ENCODE peak calls at places on chromosomes 16 and 17, in ten cellular contexts. One of them, this sample, is unnamed.

GRCh38 chr16:78200623-78201096 is 101.2 kb downstream of the WWOX start:
- DNase-seq in activated CD8-positive, alpha-beta T cell treated with anti-CD3 and anti-CD28 coated beads for 36 hours: no peak
- DNase-seq in colonic mucosa: no peak
- DNase-seq in NCI-H1092 treated with DMSO at 0.1 percent for 48 hours: peak
- DNase-seq in activated CD4-positive, alpha-beta T cell treated with anti-CD3 and anti-CD28 coated beads, Interleukin-2, amount 10 ng/mL, durations not matched to agents 7 days and 5 days: no peak
- DNase-seq in right atrium auricular region: no peak
- DNase-seq in fibroblast of pulmonary artery: no peak
- DNase-seq in H7: no peak
- DNase-seq in cardiac muscle cell: no peak
- DNase-seq in foreskin fibroblast: no peak
- DNase-seq in this sample: no peak

GRCh38 chr16:426115-426905 is 861 bp downstream of the RAB11FIP3 start:
- DNase-seq in fibroblast of pulmonary artery: no peak
- DNase-seq in H7: peak
- DNase-seq in colonic mucosa: peak
- DNase-seq in activated CD4-positive, alpha-beta T cell treated with anti-CD3 and anti-CD28 coated beads, Interleukin-2, amount 10 ng/mL, durations not matched to agents 7 days and 5 days: no peak
- DNase-seq in right atrium auricular region: no peak
- DNase-seq in foreskin fibroblast: peak
- DNase-seq in activated CD8-positive, alpha-beta T cell treated with anti-CD3 and anti-CD28 coated beads for 36 hours: peak
- DNase-seq in NCI-H1092 treated with DMSO at 0.1 percent for 48 hours: no peak
- DNase-seq in cardiac muscle cell: peak
- DNase-seq in this sample: no peak

GRCh38 chr17:59372138-59372751 is 40.8 kb downstream of the YPEL2 start:
- DNase-seq in NCI-H1092 treated with DMSO at 0.1 percent for 48 hours: no peak
- DNase-seq in foreskin fibroblast: peak
- DNase-seq in H7: no peak
- DNase-seq in cardiac muscle cell: peak
- DNase-seq in activated CD8-positive, alpha-beta T cell treated with anti-CD3 and anti-CD28 coated beads for 36 hours: peak
- DNase-seq in fibroblast of pulmonary artery: peak
- DNase-seq in colonic mucosa: peak
- DNase-seq in activated CD4-positive, alpha-beta T cell treated with anti-CD3 and anti-CD28 coated beads, Interleukin-2, amount 10 ng/mL, durations not matched to agents 7 days and 5 days: no peak
- DNase-seq in right atrium auricular region: peak
- DNase-seq in this sample: no peak

GRCh38 chr17:15972497-15972951 is 27.0 kb downstream of the ZSWIM7 start:
- DNase-seq in NCI-H1092 treated with DMSO at 0.1 percent for 48 hours: no peak
- DNase-seq in activated CD4-positive, alpha-beta T cell treated with anti-CD3 and anti-CD28 coated beads, Interleukin-2, amount 10 ng/mL, durations not matched to agents 7 days and 5 days: no peak
- DNase-seq in foreskin fibroblast: no peak
- DNase-seq in colonic mucosa: no peak
- DNase-seq in activated CD8-positive, alpha-beta T cell treated with anti-CD3 and anti-CD28 coated beads for 36 hours: no peak
- DNase-seq in right atrium auricular region: no peak
- DNase-seq in cardiac muscle cell: no peak
- DNase-seq in fibroblast of pulmonary artery: no peak
- DNase-seq in H7: no peak
- DNase-seq in this sample: no peak

GRCh38 chr17:17114592-17115225 is 72.5 kb downstream of the MPRIP start:
- DNase-seq in H7: no peak
- DNase-seq in right atrium auricular region: no peak
- DNase-seq in NCI-H1092 treated with DMSO at 0.1 percent for 48 hours: no peak
- DNase-seq in activated CD4-positive, alpha-beta T cell treated with anti-CD3 and anti-CD28 coated beads, Interleukin-2, amount 10 ng/mL, durations not matched to agents 7 days and 5 days: no peak
- DNase-seq in colonic mucosa: no peak
- DNase-seq in fibroblast of pulmonary artery: no peak
- DNase-seq in foreskin fibroblast: no peak
- DNase-seq in activated CD8-positive, alpha-beta T cell treated with anti-CD3 and anti-CD28 coated beads for 36 hours: peak
- DNase-seq in cardiac muscle cell: no peak
- DNase-seq in this sample: no peak

GRCh38 chr17:62737513-62737912 is 70.6 kb downstream of the MARCHF10 start:
- DNase-seq in colonic mucosa: no peak
- DNase-seq in activated CD4-positive, alpha-beta T cell treated with anti-CD3 and anti-CD28 coated beads, Interleukin-2, amount 10 ng/mL, durations not matched to agents 7 days and 5 days: no peak
- DNase-seq in activated CD8-positive, alpha-beta T cell treated with anti-CD3 and anti-CD28 coated beads for 36 hours: peak
- DNase-seq in NCI-H1092 treated with DMSO at 0.1 percent for 48 hours: no peak
- DNase-seq in H7: no peak
- DNase-seq in fibroblast of pulmonary artery: no peak
- DNase-seq in right atrium auricular region: no peak
- DNase-seq in foreskin fibroblast: no peak
- DNase-seq in cardiac muscle cell: no peak
- DNase-seq in this sample: no peak

GRCh38 chr16:67155305-67156145 is 4.2 kb downstream of the TRADD start:
- DNase-seq in foreskin fibroblast: peak
- DNase-seq in fibroblast of pulmonary artery: peak
- DNase-seq in activated CD4-positive, alpha-beta T cell treated with anti-CD3 and anti-CD28 coated beads, Interleukin-2, amount 10 ng/mL, durations not matched to agents 7 days and 5 days: peak
- DNase-seq in right atrium auricular region: no peak
- DNase-seq in cardiac muscle cell: peak
- DNase-seq in H7: peak
- DNase-seq in colonic mucosa: peak
- DNase-seq in activated CD8-positive, alpha-beta T cell treated with anti-CD3 and anti-CD28 coated beads for 36 hours: peak
- DNase-seq in NCI-H1092 treated with DMSO at 0.1 percent for 48 hours: peak
- DNase-seq in this sample: peak

GRCh38 chr16:945271-946047 is 25.3 kb downstream of the LMF1 start:
- DNase-seq in activated CD8-positive, alpha-beta T cell treated with anti-CD3 and anti-CD28 coated beads for 36 hours: no peak
- DNase-seq in colonic mucosa: no peak
- DNase-seq in right atrium auricular region: no peak
- DNase-seq in foreskin fibroblast: peak
- DNase-seq in activated CD4-positive, alpha-beta T cell treated with anti-CD3 and anti-CD28 coated beads, Interleukin-2, amount 10 ng/mL, durations not matched to agents 7 days and 5 days: no peak
- DNase-seq in NCI-H1092 treated with DMSO at 0.1 percent for 48 hours: no peak
- DNase-seq in cardiac muscle cell: no peak
- DNase-seq in H7: no peak
- DNase-seq in fibroblast of pulmonary artery: no peak
- DNase-seq in this sample: no peak